ENCODE peak calls at places on chromosome 21, in four cellular contexts. C, L, G and P are unnamed samples.

GRCh38 chr21:38384675-38385074 is 113.6 kb downstream of the ERG start:
- DNase-seq in L (no peak), G (peak), C (no peak), P (no peak)

GRCh38 chr21:45618846-45619485 is 24.6 kb upstream of the PCBP3 start:
- DNase-seq in C (no peak), G (peak), L (peak), P (no peak)

GRCh38 chr21:26686278-26686677 is 113.2 kb upstream of the CYYR1 start:
- DNase-seq in C (peak), G (no peak), L (no peak), P (no peak)

GRCh38 chr21:43975469-43976098 is 36.5 kb upstream of the TRAPPC10 start:
- DNase-seq in L (peak), G (peak), C (peak), P (peak)

GRCh38 chr21:37915941-37916794 is at the start of gene KCNJ6:
- DNase-seq in C (peak), G (peak), L (no peak), P (no peak)

GRCh38 chr21:27422435-27422834 is 455.5 kb upstream of the ADAMTS5 start:
- DNase-seq in G (no peak), L (no peak), C (peak), P (no peak)

GRCh38 chr21:43836616-43837015 is 28.4 kb upstream of the AGPAT3 start:
- DNase-seq in C (no peak), G (no peak), L (no peak), P (no peak)

GRCh38 chr21:45136927-45137611 is 62.7 kb downstream of the ADARB1 start:
- DNase-seq in G (peak), C (peak), L (peak), P (peak)

GRCh38 chr21:44938976-44939531 is 775 bp upstream of the SLX9 start:
- DNase-seq in L (peak), C (no peak), G (peak), P (no peak)

GRCh38 chr21:44010429-44010828 is 1.7 kb upstream of the TRAPPC10 start:
- DNase-seq in C (peak), L (no peak), G (no peak), P (no peak)